ENCODE peak calls at places on chromosomes 5 and 9, in nine cellular contexts. F, V, B, N, X, D, Y, O and I are unnamed samples.

GRCh38 chr5:79929095-79929494 is 62.0 kb downstream of the MTX3 start:
- DNase-seq in F (no peak), V (no peak), B (no peak), N (no peak), X (no peak), D (no peak), Y (no peak), O (no peak), I (no peak)

GRCh38 chr9:136572003-136572595 is 26.3 kb upstream of the NOTCH1 start:
- DNase-seq in F (no peak), V (no peak), B (no peak), N (peak), X (peak), D (peak), Y (peak), O (no peak), I (no peak)

GRCh38 chr9:70407081-70407503 is 7.4 kb downstream of the KLF9 start:
- DNase-seq in F (no peak), V (no peak), B (no peak), N (peak), X (peak), D (peak), Y (peak), O (no peak), I (no peak)

GRCh38 chr5:159732220-159732619 is 184.1 kb upstream of the ADRA1B start:
- DNase-seq in F (no peak), V (no peak), B (no peak), N (peak), X (peak), D (no peak), Y (no peak), O (peak), I (no peak)

GRCh38 chr5:113283558-113283957 is 151.2 kb downstream of the TSSK1B start:
- DNase-seq in F (no peak), V (no peak), B (no peak), N (no peak), X (no peak), D (no peak), Y (no peak), O (no peak), I (no peak)

GRCh38 chr9:101527066-101527465 is 6.6 kb upstream of the RNF20 start:
- DNase-seq in F (no peak), V (no peak), B (no peak), N (no peak), X (peak), D (no peak), Y (peak), O (no peak), I (no peak)

GRCh38 chr9:38278457-38278856 is 114.0 kb upstream of the ALDH1B1 start:
- DNase-seq in F (no peak), V (no peak), B (no peak), N (no peak), X (no peak), D (no peak), Y (no peak), O (no peak), I (no peak)

GRCh38 chr9:121564861-121565260 is 65.2 kb upstream of the GGTA1 start:
- DNase-seq in F (no peak), V (no peak), B (no peak), N (no peak), X (no peak), D (no peak), Y (no peak), O (no peak), I (no peak)

GRCh38 chr5:57884346-57885102 is 401.9 kb upstream of the ACTBL2 start:
- DNase-seq in F (no peak), V (no peak), B (no peak), N (no peak), X (no peak), D (no peak), Y (no peak), O (no peak), I (no peak)

GRCh38 chr9:33628865-33629410 is 104.9 kb downstream of the ANKRD18B start:
- DNase-seq in F (no peak), V (peak), B (no peak), N (no peak), X (no peak), D (no peak), Y (no peak), O (no peak), I (peak)

GRCh38 chr5:144332265-144332664 is 161.6 kb downstream of the KCTD16 start:
- DNase-seq in F (no peak), V (no peak), B (no peak), N (peak), X (peak), D (no peak), Y (no peak), O (no peak), I (no peak)

GRCh38 chr9:132516911-132517310 is 65.5 kb upstream of the BARHL1 start:
- DNase-seq in F (no peak), V (no peak), B (no peak), N (no peak), X (no peak), D (no peak), Y (no peak), O (no peak), I (no peak)

GRCh38 chr9:3941758-3942157 is 358.1 kb downstream of the GLIS3 start:
- DNase-seq in F (no peak), V (no peak), B (no peak), N (no peak), X (no peak), D (no peak), Y (no peak), O (no peak), I (no peak)

GRCh38 chr5:138927979-138928378 is 52.8 kb upstream of the LRRTM2 start:
- DNase-seq in F (peak), V (peak), B (no peak), N (no peak), X (no peak), D (peak), Y (peak), O (no peak), I (peak)